ENCODE peak calls at places on chromosomes 2 and 18, in ten cellular contexts. One of them, this sample, is unnamed.

GRCh38 chr18:64175432-64175831 is 26.5 kb upstream of the LINC00305 start:
- DNase-seq in endothelial cell: no peak
- DNase-seq in activated CD4-positive, alpha-beta T cell treated with anti-CD3 and anti-CD28 coated beads for 36 hours: no peak
- DNase-seq in stimulated activated CD8-positive, alpha-beta memory T cell treated with anti-CD3 and anti-CD28 coated beads, Interleukin-2, amount 100 ng/mL, for 1 hour: no peak
- DNase-seq in NCI-H1092 treated with DMSO at 0.1 percent for 48 hours: no peak
- DNase-seq in substantia nigra: no peak
- DNase-seq in cerebellum: no peak
- DNase-seq in GM06990: no peak
- DNase-seq in NCI-H2171 treated with DMSO at 0.1 percent for 48 hours: no peak
- DNase-seq in AML-193: no peak
- DNase-seq in this sample: no peak

GRCh38 chr2:101984656-101985055 is 7.1 kb upstream of the IL1R2 start:
- DNase-seq in stimulated activated CD8-positive, alpha-beta memory T cell treated with anti-CD3 and anti-CD28 coated beads, Interleukin-2, amount 100 ng/mL, for 1 hour: no peak
- DNase-seq in NCI-H2171 treated with DMSO at 0.1 percent for 48 hours: no peak
- DNase-seq in AML-193: no peak
- DNase-seq in NCI-H1092 treated with DMSO at 0.1 percent for 48 hours: no peak
- DNase-seq in substantia nigra: no peak
- DNase-seq in endothelial cell: no peak
- DNase-seq in activated CD4-positive, alpha-beta T cell treated with anti-CD3 and anti-CD28 coated beads for 36 hours: no peak
- DNase-seq in GM06990: no peak
- DNase-seq in cerebellum: no peak
- DNase-seq in this sample: no peak

GRCh38 chr18:1383465-1383864 is 478.8 kb downstream of the ADCYAP1 start:
- DNase-seq in NCI-H1092 treated with DMSO at 0.1 percent for 48 hours: no peak
- DNase-seq in AML-193: no peak
- DNase-seq in activated CD4-positive, alpha-beta T cell treated with anti-CD3 and anti-CD28 coated beads for 36 hours: no peak
- DNase-seq in substantia nigra: no peak
- DNase-seq in GM06990: no peak
- DNase-seq in NCI-H2171 treated with DMSO at 0.1 percent for 48 hours: no peak
- DNase-seq in stimulated activated CD8-positive, alpha-beta memory T cell treated with anti-CD3 and anti-CD28 coated beads, Interleukin-2, amount 100 ng/mL, for 1 hour: no peak
- DNase-seq in endothelial cell: no peak
- DNase-seq in cerebellum: no peak
- DNase-seq in this sample: no peak

GRCh38 chr2:67260348-67261277 is 136.5 kb upstream of the ETAA1 start:
- DNase-seq in cerebellum: peak
- DNase-seq in activated CD4-positive, alpha-beta T cell treated with anti-CD3 and anti-CD28 coated beads for 36 hours: no peak
- DNase-seq in endothelial cell: no peak
- DNase-seq in NCI-H1092 treated with DMSO at 0.1 percent for 48 hours: no peak
- DNase-seq in stimulated activated CD8-positive, alpha-beta memory T cell treated with anti-CD3 and anti-CD28 coated beads, Interleukin-2, amount 100 ng/mL, for 1 hour: no peak
- DNase-seq in GM06990: no peak
- DNase-seq in NCI-H2171 treated with DMSO at 0.1 percent for 48 hours: peak
- DNase-seq in AML-193: no peak
- DNase-seq in substantia nigra: no peak
- DNase-seq in this sample: no peak

GRCh38 chr18:3982541-3982940 is 472.6 kb downstream of the DLGAP1 start:
- DNase-seq in substantia nigra: no peak
- DNase-seq in endothelial cell: no peak
- DNase-seq in AML-193: no peak
- DNase-seq in NCI-H1092 treated with DMSO at 0.1 percent for 48 hours: no peak
- DNase-seq in stimulated activated CD8-positive, alpha-beta memory T cell treated with anti-CD3 and anti-CD28 coated beads, Interleukin-2, amount 100 ng/mL, for 1 hour: no peak
- DNase-seq in NCI-H2171 treated with DMSO at 0.1 percent for 48 hours: no peak
- DNase-seq in GM06990: no peak
- DNase-seq in cerebellum: no peak
- DNase-seq in activated CD4-positive, alpha-beta T cell treated with anti-CD3 and anti-CD28 coated beads for 36 hours: no peak
- DNase-seq in this sample: no peak

GRCh38 chr2:165535443-165535842 is 65.9 kb downstream of the CSRNP3 start:
- DNase-seq in substantia nigra: no peak
- DNase-seq in NCI-H2171 treated with DMSO at 0.1 percent for 48 hours: no peak
- DNase-seq in activated CD4-positive, alpha-beta T cell treated with anti-CD3 and anti-CD28 coated beads for 36 hours: no peak
- DNase-seq in cerebellum: no peak
- DNase-seq in NCI-H1092 treated with DMSO at 0.1 percent for 48 hours: no peak
- DNase-seq in stimulated activated CD8-positive, alpha-beta memory T cell treated with anti-CD3 and anti-CD28 coated beads, Interleukin-2, amount 100 ng/mL, for 1 hour: no peak
- DNase-seq in GM06990: no peak
- DNase-seq in endothelial cell: no peak
- DNase-seq in AML-193: no peak
- DNase-seq in this sample: no peak

GRCh38 chr2:80856227-80856626 is 551.7 kb upstream of the LRRTM1 start:
- DNase-seq in cerebellum: no peak
- DNase-seq in substantia nigra: no peak
- DNase-seq in GM06990: no peak
- DNase-seq in endothelial cell: no peak
- DNase-seq in AML-193: no peak
- DNase-seq in NCI-H1092 treated with DMSO at 0.1 percent for 48 hours: no peak
- DNase-seq in stimulated activated CD8-positive, alpha-beta memory T cell treated with anti-CD3 and anti-CD28 coated beads, Interleukin-2, amount 100 ng/mL, for 1 hour: no peak
- DNase-seq in NCI-H2171 treated with DMSO at 0.1 percent for 48 hours: no peak
- DNase-seq in activated CD4-positive, alpha-beta T cell treated with anti-CD3 and anti-CD28 coated beads for 36 hours: no peak
- DNase-seq in this sample: no peak

GRCh38 chr18:59547691-59548182 is 149.5 kb downstream of the CCBE1 start:
- DNase-seq in GM06990: no peak
- DNase-seq in substantia nigra: no peak
- DNase-seq in NCI-H1092 treated with DMSO at 0.1 percent for 48 hours: no peak
- DNase-seq in AML-193: no peak
- DNase-seq in cerebellum: no peak
- DNase-seq in stimulated activated CD8-positive, alpha-beta memory T cell treated with anti-CD3 and anti-CD28 coated beads, Interleukin-2, amount 100 ng/mL, for 1 hour: no peak
- DNase-seq in activated CD4-positive, alpha-beta T cell treated with anti-CD3 and anti-CD28 coated beads for 36 hours: no peak
- DNase-seq in NCI-H2171 treated with DMSO at 0.1 percent for 48 hours: no peak
- DNase-seq in endothelial cell: no peak
- DNase-seq in this sample: no peak

GRCh38 chr2:20050712-20051517 is 513 bp downstream of the LAPTM4A start:
- DNase-seq in activated CD4-positive, alpha-beta T cell treated with anti-CD3 and anti-CD28 coated beads for 36 hours: peak
- DNase-seq in NCI-H1092 treated with DMSO at 0.1 percent for 48 hours: peak
- DNase-seq in GM06990: no peak
- DNase-seq in stimulated activated CD8-positive, alpha-beta memory T cell treated with anti-CD3 and anti-CD28 coated beads, Interleukin-2, amount 100 ng/mL, for 1 hour: no peak
- DNase-seq in AML-193: no peak
- DNase-seq in endothelial cell: peak
- DNase-seq in cerebellum: peak
- DNase-seq in NCI-H2171 treated with DMSO at 0.1 percent for 48 hours: peak
- DNase-seq in substantia nigra: peak
- DNase-seq in this sample: peak

GRCh38 chr2:30666307-30666874 is 140.9 kb downstream of the CAPN13 start:
- DNase-seq in NCI-H1092 treated with DMSO at 0.1 percent for 48 hours: no peak
- DNase-seq in cerebellum: no peak
- DNase-seq in activated CD4-positive, alpha-beta T cell treated with anti-CD3 and anti-CD28 coated beads for 36 hours: no peak
- DNase-seq in NCI-H2171 treated with DMSO at 0.1 percent for 48 hours: peak
- DNase-seq in substantia nigra: no peak
- DNase-seq in AML-193: no peak
- DNase-seq in GM06990: peak
- DNase-seq in stimulated activated CD8-positive, alpha-beta memory T cell treated with anti-CD3 and anti-CD28 coated beads, Interleukin-2, amount 100 ng/mL, for 1 hour: no peak
- DNase-seq in endothelial cell: no peak
- DNase-seq in this sample: no peak

GRCh38 chr2:36878429-36878828 is 87.9 kb downstream of the STRN start:
- DNase-seq in GM06990: no peak
- DNase-seq in cerebellum: no peak
- DNase-seq in AML-193: no peak
- DNase-seq in endothelial cell: no peak
- DNase-seq in activated CD4-positive, alpha-beta T cell treated with anti-CD3 and anti-CD28 coated beads for 36 hours: no peak
- DNase-seq in substantia nigra: no peak
- DNase-seq in NCI-H1092 treated with DMSO at 0.1 percent for 48 hours: no peak
- DNase-seq in NCI-H2171 treated with DMSO at 0.1 percent for 48 hours: no peak
- DNase-seq in stimulated activated CD8-positive, alpha-beta memory T cell treated with anti-CD3 and anti-CD28 coated beads, Interleukin-2, amount 100 ng/mL, for 1 hour: no peak
- DNase-seq in this sample: no peak

GRCh38 chr2:110978148-110978547 is 142.6 kb upstream of the BCL2L11 start:
- DNase-seq in stimulated activated CD8-positive, alpha-beta memory T cell treated with anti-CD3 and anti-CD28 coated beads, Interleukin-2, amount 100 ng/mL, for 1 hour: no peak
- DNase-seq in AML-193: no peak
- DNase-seq in endothelial cell: no peak
- DNase-seq in substantia nigra: no peak
- DNase-seq in NCI-H2171 treated with DMSO at 0.1 percent for 48 hours: no peak
- DNase-seq in activated CD4-positive, alpha-beta T cell treated with anti-CD3 and anti-CD28 coated beads for 36 hours: no peak
- DNase-seq in NCI-H1092 treated with DMSO at 0.1 percent for 48 hours: no peak
- DNase-seq in GM06990: no peak
- DNase-seq in cerebellum: no peak
- DNase-seq in this sample: no peak

GRCh38 chr18:59742325-59743111 is 45.3 kb upstream of the CCBE1 start:
- DNase-seq in activated CD4-positive, alpha-beta T cell treated with anti-CD3 and anti-CD28 coated beads for 36 hours: no peak
- DNase-seq in AML-193: no peak
- DNase-seq in GM06990: no peak
- DNase-seq in NCI-H2171 treated with DMSO at 0.1 percent for 48 hours: no peak
- DNase-seq in substantia nigra: no peak
- DNase-seq in endothelial cell: no peak
- DNase-seq in stimulated activated CD8-positive, alpha-beta memory T cell treated with anti-CD3 and anti-CD28 coated beads, Interleukin-2, amount 100 ng/mL, for 1 hour: no peak
- DNase-seq in cerebellum: no peak
- DNase-seq in NCI-H1092 treated with DMSO at 0.1 percent for 48 hours: no peak
- DNase-seq in this sample: no peak

GRCh38 chr18:76503999-76504398 is 9.0 kb upstream of the ZNF516 start:
- DNase-seq in cerebellum: no peak
- DNase-seq in activated CD4-positive, alpha-beta T cell treated with anti-CD3 and anti-CD28 coated beads for 36 hours: no peak
- DNase-seq in NCI-H2171 treated with DMSO at 0.1 percent for 48 hours: no peak
- DNase-seq in AML-193: no peak
- DNase-seq in endothelial cell: no peak
- DNase-seq in stimulated activated CD8-positive, alpha-beta memory T cell treated with anti-CD3 and anti-CD28 coated beads, Interleukin-2, amount 100 ng/mL, for 1 hour: no peak
- DNase-seq in substantia nigra: no peak
- DNase-seq in GM06990: no peak
- DNase-seq in NCI-H1092 treated with DMSO at 0.1 percent for 48 hours: no peak
- DNase-seq in this sample: no peak

GRCh38 chr2:102041351-102041750 is 49.6 kb downstream of the IL1R2 start:
- DNase-seq in stimulated activated CD8-positive, alpha-beta memory T cell treated with anti-CD3 and anti-CD28 coated beads, Interleukin-2, amount 100 ng/mL, for 1 hour: no peak
- DNase-seq in activated CD4-positive, alpha-beta T cell treated with anti-CD3 and anti-CD28 coated beads for 36 hours: no peak
- DNase-seq in AML-193: peak
- DNase-seq in NCI-H2171 treated with DMSO at 0.1 percent for 48 hours: no peak
- DNase-seq in NCI-H1092 treated with DMSO at 0.1 percent for 48 hours: no peak
- DNase-seq in substantia nigra: no peak
- DNase-seq in GM06990: no peak
- DNase-seq in cerebellum: no peak
- DNase-seq in endothelial cell: no peak
- DNase-seq in this sample: no peak

GRCh38 chr2:172704072-172704936 is 31.3 kb upstream of the RAPGEF4 start:
- DNase-seq in NCI-H1092 treated with DMSO at 0.1 percent for 48 hours: peak
- DNase-seq in cerebellum: no peak
- DNase-seq in activated CD4-positive, alpha-beta T cell treated with anti-CD3 and anti-CD28 coated beads for 36 hours: no peak
- DNase-seq in AML-193: no peak
- DNase-seq in GM06990: no peak
- DNase-seq in substantia nigra: no peak
- DNase-seq in endothelial cell: peak
- DNase-seq in NCI-H2171 treated with DMSO at 0.1 percent for 48 hours: peak
- DNase-seq in stimulated activated CD8-positive, alpha-beta memory T cell treated with anti-CD3 and anti-CD28 coated beads, Interleukin-2, amount 100 ng/mL, for 1 hour: no peak
- DNase-seq in this sample: no peak

GRCh38 chr2:45964226-45964841 is 312.9 kb downstream of the PRKCE start:
- DNase-seq in stimulated activated CD8-positive, alpha-beta memory T cell treated with anti-CD3 and anti-CD28 coated beads, Interleukin-2, amount 100 ng/mL, for 1 hour: no peak
- DNase-seq in GM06990: no peak
- DNase-seq in activated CD4-positive, alpha-beta T cell treated with anti-CD3 and anti-CD28 coated beads for 36 hours: peak
- DNase-seq in NCI-H2171 treated with DMSO at 0.1 percent for 48 hours: peak
- DNase-seq in NCI-H1092 treated with DMSO at 0.1 percent for 48 hours: peak
- DNase-seq in AML-193: no peak
- DNase-seq in cerebellum: peak
- DNase-seq in endothelial cell: no peak
- DNase-seq in substantia nigra: no peak
- DNase-seq in this sample: no peak

GRCh38 chr2:109604597-109604996 is 9.2 kb downstream of the SEPTIN10 start:
- DNase-seq in stimulated activated CD8-positive, alpha-beta memory T cell treated with anti-CD3 and anti-CD28 coated beads, Interleukin-2, amount 100 ng/mL, for 1 hour: no peak
- DNase-seq in endothelial cell: no peak
- DNase-seq in NCI-H1092 treated with DMSO at 0.1 percent for 48 hours: no peak
- DNase-seq in substantia nigra: no peak
- DNase-seq in cerebellum: no peak
- DNase-seq in GM06990: no peak
- DNase-seq in AML-193: no peak
- DNase-seq in NCI-H2171 treated with DMSO at 0.1 percent for 48 hours: no peak
- DNase-seq in activated CD4-positive, alpha-beta T cell treated with anti-CD3 and anti-CD28 coated beads for 36 hours: no peak
- DNase-seq in this sample: no peak

GRCh38 chr2:85698184-85698879 is 4.2 kb downstream of the GNLY start:
- DNase-seq in stimulated activated CD8-positive, alpha-beta memory T cell treated with anti-CD3 and anti-CD28 coated beads, Interleukin-2, amount 100 ng/mL, for 1 hour: no peak
- DNase-seq in cerebellum: no peak
- DNase-seq in NCI-H2171 treated with DMSO at 0.1 percent for 48 hours: no peak
- DNase-seq in endothelial cell: no peak
- DNase-seq in activated CD4-positive, alpha-beta T cell treated with anti-CD3 and anti-CD28 coated beads for 36 hours: no peak
- DNase-seq in AML-193: no peak
- DNase-seq in substantia nigra: no peak
- DNase-seq in NCI-H1092 treated with DMSO at 0.1 percent for 48 hours: no peak
- DNase-seq in GM06990: no peak
- DNase-seq in this sample: no peak

GRCh38 chr2:21330786-21331391 is 207.1 kb downstream of the TDRD15 start:
- DNase-seq in endothelial cell: no peak
- DNase-seq in AML-193: peak
- DNase-seq in activated CD4-positive, alpha-beta T cell treated with anti-CD3 and anti-CD28 coated beads for 36 hours: no peak
- DNase-seq in cerebellum: no peak
- DNase-seq in NCI-H2171 treated with DMSO at 0.1 percent for 48 hours: peak
- DNase-seq in substantia nigra: no peak
- DNase-seq in GM06990: no peak
- DNase-seq in stimulated activated CD8-positive, alpha-beta memory T cell treated with anti-CD3 and anti-CD28 coated beads, Interleukin-2, amount 100 ng/mL, for 1 hour: no peak
- DNase-seq in NCI-H1092 treated with DMSO at 0.1 percent for 48 hours: no peak
- DNase-seq in this sample: no peak

GRCh38 chr2:224561234-224562005 is 23.7 kb downstream of the CUL3 start:
- DNase-seq in GM06990: no peak
- DNase-seq in NCI-H1092 treated with DMSO at 0.1 percent for 48 hours: no peak
- DNase-seq in stimulated activated CD8-positive, alpha-beta memory T cell treated with anti-CD3 and anti-CD28 coated beads, Interleukin-2, amount 100 ng/mL, for 1 hour: no peak
- DNase-seq in AML-193: no peak
- DNase-seq in cerebellum: no peak
- DNase-seq in activated CD4-positive, alpha-beta T cell treated with anti-CD3 and anti-CD28 coated beads for 36 hours: no peak
- DNase-seq in substantia nigra: no peak
- DNase-seq in endothelial cell: no peak
- DNase-seq in NCI-H2171 treated with DMSO at 0.1 percent for 48 hours: no peak
- DNase-seq in this sample: no peak